ENCODE peak calls at places on chromosomes 13 and 19, in nine cellular contexts. U, F, L, M, C, B, G, V and O are unnamed samples.

GRCh38 chr19:47100290-47100689 is 13.3 kb downstream of the ZC3H4 start:
- DNase-seq in V (no peak), M (no peak), G (no peak), F (no peak), B (no peak), L (no peak), C (no peak), U (no peak), O (no peak)

GRCh38 chr13:51231456-51231855 is 9.3 kb downstream of the FAM124A start:
- DNase-seq in G (no peak), V (no peak), L (no peak), F (no peak), C (no peak), B (no peak), M (no peak), U (no peak), O (no peak)

GRCh38 chr13:71517004-71517403 is 350.0 kb downstream of the DACH1 start:
- DNase-seq in M (peak; percentile 5), F (no peak), C (peak; percentile 32), G (no peak), V (no peak), L (peak; percentile 37), B (no peak), U (no peak), O (peak; percentile 37)

GRCh38 chr19:28184997-28185396 is 1028.0 kb downstream of the UQCRFS1 start:
- DNase-seq in M (peak; percentile 77), V (no peak), L (no peak), F (no peak), C (no peak), B (no peak), G (no peak), U (peak; percentile 64), O (no peak)

GRCh38 chr13:66069570-66069969 is 1160.6 kb downstream of the PCDH9 start:
- DNase-seq in M (peak; percentile 69), B (no peak), V (no peak), F (no peak), G (no peak), L (no peak), U (peak; percentile 61), C (no peak), O (peak; percentile 19)

GRCh38 chr13:20191902-20192469 is 752 bp downstream of the GJB2 start:
- DNase-seq in C (no peak), M (peak; percentile 8), U (no peak), G (no peak), L (peak; percentile 65), V (peak; percentile 58), B (no peak), F (peak; percentile 15), O (no peak)

GRCh38 chr13:28494861-28495585 is at the start of gene FLT1:
- DNase-seq in C (peak; percentile 42), U (no peak), G (no peak), B (no peak), M (peak; percentile 32), L (no peak), F (no peak), V (peak; percentile 60), O (no peak)

GRCh38 chr13:69856331-69856730 is 251.3 kb upstream of the ATXN8OS start:
- DNase-seq in U (peak; percentile 0), L (peak; percentile 3), C (no peak), B (no peak), G (no peak), M (peak; percentile 6), V (peak; percentile 46), F (peak; percentile 2), O (no peak)

GRCh38 chr13:25018729-25019115 is 77.2 kb upstream of the PABPC3 start:
- DNase-seq in G (no peak), V (no peak), B (no peak), L (no peak), C (no peak), M (no peak), U (no peak), F (no peak), O (no peak)

GRCh38 chr19:5612891-5613290 is 9.7 kb downstream of the SAFB2 start:
- DNase-seq in U (no peak), F (no peak), V (no peak), G (no peak), L (no peak), B (no peak), M (peak; percentile 6), C (no peak), O (no peak)

GRCh38 chr19:38250821-38251563 is 5.2 kb downstream of the PPP1R14A start:
- DNase-seq in F (no peak), G (peak; percentile 61), V (peak; percentile 80), L (no peak), B (no peak), U (no peak), C (no peak), M (no peak), O (peak; percentile 12)

GRCh38 chr13:66537417-66537816 is 692.7 kb downstream of the PCDH9 start:
- DNase-seq in L (no peak), M (no peak), G (no peak), U (no peak), B (no peak), V (no peak), F (no peak), C (no peak), O (no peak)

GRCh38 chr19:51783373-51783772 is 11.6 kb upstream of the FPR3 start:
- DNase-seq in M (no peak), F (no peak), G (no peak), C (peak; percentile 37), L (peak; percentile 72), V (no peak), U (no peak), B (no peak), O (peak; percentile 8)

GRCh38 chr19:5308471-5309437 is 31.9 kb downstream of the PTPRS start:
- DNase-seq in B (no peak), F (no peak), U (peak; percentile 88), G (peak; percentile 41), M (peak; percentile 91), C (peak; percentile 96), V (peak; percentile 38), L (no peak), O (peak; percentile 72)

GRCh38 chr13:23554000-23554399 is 16.2 kb upstream of the TNFRSF19 start:
- DNase-seq in G (no peak), B (no peak), V (no peak), U (no peak), M (peak; percentile 22), L (peak; percentile 76), F (peak; percentile 20), C (no peak), O (no peak)

GRCh38 chr19:54204767-54205468 is 4.3 kb downstream of the RPS9 start:
- DNase-seq in U (no peak), C (no peak), M (no peak), F (no peak), V (no peak), L (no peak), G (no peak), B (no peak), O (no peak)

GRCh38 chr19:55340144-55340783 is 588 bp downstream of the KMT5C start:
- DNase-seq in U (no peak), M (no peak), F (no peak), B (peak; percentile 14), G (no peak), C (no peak), V (peak; percentile 49), L (no peak), O (no peak)

GRCh38 chr19:55342044-55342531 is 2.4 kb downstream of the KMT5C start:
- DNase-seq in U (no peak), F (no peak), G (no peak), V (no peak), B (no peak), M (no peak), C (no peak), L (no peak), O (no peak)

GRCh38 chr19:55341191-55342043 is 1.7 kb downstream of the KMT5C start:
- DNase-seq in U (peak; percentile 23), B (peak; percentile 43), M (peak; percentile 52), L (peak; percentile 62), C (no peak), F (peak; percentile 90), V (peak; percentile 91), G (no peak), O (peak; percentile 19)

GRCh38 chr19:55339225-55340143 is at the start of gene KMT5C:
- DNase-seq in L (peak; percentile 100), G (peak; percentile 100), U (peak; percentile 100), C (peak; percentile 100), M (peak; percentile 100), V (peak; percentile 100), F (peak; percentile 100), B (peak; percentile 100), O (peak; percentile 100)

GRCh38 chr19:55340784-55341147 is 1.1 kb downstream of the KMT5C start:
- DNase-seq in C (peak; percentile 40), U (no peak), G (no peak), L (no peak), B (peak; percentile 30), V (peak; percentile 71), M (no peak), F (no peak), O (no peak)
- H3K4me3 ChIP-seq in C (peak overlapping the region; percentile 74), U (peak overlapping the region; percentile 69), G (peak overlapping the region; percentile 85), L (peak overlapping the region; percentile 80), B (peak overlapping the region; percentile 80), V (peak overlapping the region; percentile 66), M (peak overlapping the region; percentile 77), F (peak overlapping the region; percentile 86), O (peak overlapping the region; percentile 69)

GRCh38 chr13:27203854-27204253 is 32.2 kb upstream of the USP12 start:
- DNase-seq in U (no peak), M (no peak), G (no peak), F (no peak), B (no peak), C (no peak), V (no peak), L (peak; percentile 29), O (no peak)
- TF ChIP-seq CTCF in U (no peak), M (no peak), G (no peak), F (peak; percentile 40), B (no peak), C (peak; percentile 23), V (peak; percentile 12), L (peak; percentile 47), O (peak; percentile 45)

GRCh38 chr19:17725422-17726078 is 6.3 kb downstream of the MAP1S start:
- DNase-seq in U (no peak), V (no peak), G (no peak), B (peak; percentile 22), M (no peak), F (no peak), L (no peak), C (no peak), O (no peak)
- H3K36me3 ChIP-seq in U (peaks cover 8% of the 10 kb centered on the region), V (no peaks in the 10 kb centered on the region), G (peaks cover 59% of the 10 kb centered on the region), B (peaks cover 20% of the 10 kb centered on the region), M (peaks cover 29% of the 10 kb centered on the region), F (peaks cover 14% of the 10 kb centered on the region), L (peaks cover 13% of the 10 kb centered on the region), C (peaks cover 81% of the 10 kb centered on the region), O (peaks cover 63% of the 10 kb centered on the region)

DNA sequence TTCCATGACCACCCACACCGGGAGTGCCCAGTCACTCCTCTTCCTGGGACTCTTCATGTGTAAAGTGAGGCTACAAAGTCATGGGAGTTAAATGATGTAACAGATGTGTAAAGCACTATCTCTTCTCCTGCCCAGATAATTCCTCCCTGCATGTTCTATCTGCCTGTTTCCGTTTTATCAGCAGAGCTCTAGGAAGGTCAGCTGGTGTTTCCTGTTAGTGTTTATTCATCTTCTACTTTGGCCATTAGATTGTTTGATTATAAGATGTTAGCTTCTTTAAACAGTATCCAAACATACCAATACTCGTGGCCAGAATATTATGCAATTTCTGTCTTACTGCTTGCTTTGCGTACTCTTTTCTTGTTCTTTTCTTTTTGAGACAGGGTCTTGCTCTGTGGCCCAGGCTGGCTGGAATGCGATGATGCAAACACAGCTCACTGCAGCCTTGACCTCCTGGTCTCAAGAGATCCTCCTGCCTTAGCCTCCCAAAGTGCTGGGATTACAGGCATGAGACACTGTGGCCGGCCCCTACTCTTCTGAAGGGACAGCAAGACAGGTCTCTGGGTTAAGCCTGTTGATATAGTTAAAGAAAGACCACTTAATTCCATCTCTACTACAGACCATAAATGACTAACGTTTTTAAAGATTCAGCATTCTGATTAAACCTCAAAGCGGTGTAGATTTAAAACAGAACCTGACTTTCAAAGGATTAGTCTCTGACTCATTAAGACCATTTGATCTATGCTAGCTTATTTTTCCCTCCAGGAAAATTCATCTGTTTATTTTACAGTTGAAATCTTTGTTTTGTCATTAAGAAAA is 97.4 kb upstream of the AKAP11 start:
- DNase-seq in C (no peak), F (no peak), B (no peak), G (no peak), L (no peak), U (peak; percentile 56), M (peak; percentile 60), V (peak; percentile 21), O (no peak)
- H3K4me3 ChIP-seq in C (no peak overlapping the region), F (no peak overlapping the region), B (no peak overlapping the region), G (no peak overlapping the region), L (no peak overlapping the region), U (no peak overlapping the region), M (no peak overlapping the region), V (no peak overlapping the region), O (no peak overlapping the region)